ENCODE peak calls at places on chromosomes 4 and X, in four cellular contexts. One of them, this sample, is unnamed.

GRCh38 chr4:138910914-138911336 is 104.7 kb upstream of the NOCT start:
- DNase-seq in skeletal muscle cell: peak; percentile 47
- DNase-seq in ovary: no peak
- DNase-seq in head of caudate nucleus: peak; percentile 72
- DNase-seq in this sample: peak; percentile 23

GRCh38 chr4:187491959-187492358 is 503.6 kb upstream of the ZFP42 start:
- DNase-seq in skeletal muscle cell: no peak
- DNase-seq in ovary: no peak
- DNase-seq in head of caudate nucleus: no peak
- DNase-seq in this sample: no peak

GRCh38 chr4:150224896-150225591 is 146.8 kb downstream of the DCLK2 start:
- DNase-seq in skeletal muscle cell: peak; percentile 93
- DNase-seq in ovary: no peak
- DNase-seq in head of caudate nucleus: no peak
- DNase-seq in this sample: no peak

GRCh38 chr4:89753601-89754066 is 83.3 kb downstream of the SNCA start:
- DNase-seq in skeletal muscle cell: peak; percentile 97
- DNase-seq in ovary: no peak
- DNase-seq in head of caudate nucleus: no peak
- DNase-seq in this sample: no peak

GRCh38 chr4:15455290-15455689 is 14.4 kb upstream of the CC2D2A start:
- DNase-seq in skeletal muscle cell: peak; percentile 87
- DNase-seq in ovary: no peak
- DNase-seq in head of caudate nucleus: no peak
- DNase-seq in this sample: peak; percentile 58

GRCh38 chr4:24643774-24644520 is 59.6 kb upstream of the DHX15 start:
- DNase-seq in skeletal muscle cell: no peak
- DNase-seq in ovary: no peak
- DNase-seq in head of caudate nucleus: no peak
- DNase-seq in this sample: no peak

GRCh38 chr4:142961866-142962265 is 115.8 kb upstream of the INPP4B start:
- DNase-seq in skeletal muscle cell: no peak
- DNase-seq in ovary: peak; percentile 54
- DNase-seq in head of caudate nucleus: no peak
- DNase-seq in this sample: peak; percentile 33

GRCh38 chr4:40976343-40976742 is 226.6 kb downstream of the NSUN7 start:
- DNase-seq in skeletal muscle cell: peak; percentile 25
- DNase-seq in ovary: no peak
- DNase-seq in head of caudate nucleus: peak; percentile 36
- DNase-seq in this sample: peak; percentile 74

GRCh38 chr4:85741921-85742591 is 267.1 kb downstream of the ARHGAP24 start:
- DNase-seq in skeletal muscle cell: no peak
- DNase-seq in ovary: no peak
- DNase-seq in head of caudate nucleus: peak; percentile 83
- DNase-seq in this sample: no peak

GRCh38 chr4:15882675-15883086 is 55.9 kb downstream of the FGFBP1 start:
- DNase-seq in skeletal muscle cell: peak; percentile 41
- DNase-seq in ovary: peak; percentile 14
- DNase-seq in head of caudate nucleus: peak; percentile 20
- DNase-seq in this sample: peak; percentile 33

GRCh38 chr4:175927121-175927520 is 115.1 kb upstream of the GPM6A start:
- DNase-seq in skeletal muscle cell: no peak
- DNase-seq in ovary: no peak
- DNase-seq in head of caudate nucleus: no peak
- DNase-seq in this sample: no peak

GRCh38 chr4:109248322-109248895 is 54.0 kb downstream of the COL25A1 start:
- DNase-seq in skeletal muscle cell: peak; percentile 19
- DNase-seq in ovary: no peak
- DNase-seq in head of caudate nucleus: no peak
- DNase-seq in this sample: no peak

GRCh38 chr4:3644849-3645627 is 112.8 kb upstream of the LRPAP1 start:
- DNase-seq in skeletal muscle cell: peak; percentile 2
- DNase-seq in ovary: no peak
- DNase-seq in head of caudate nucleus: no peak
- DNase-seq in this sample: no peak

GRCh38 chrX:46325312-46325877 is 219.8 kb downstream of the ZNF674 start:
- DNase-seq in skeletal muscle cell: peak; percentile 40
- DNase-seq in ovary: no peak
- DNase-seq in head of caudate nucleus: no peak
- DNase-seq in this sample: no peak

GRCh38 chrX:154793084-154793483 is 12.2 kb downstream of the MPP1 start:
- DNase-seq in skeletal muscle cell: no peak
- DNase-seq in ovary: no peak
- DNase-seq in head of caudate nucleus: no peak
- DNase-seq in this sample: no peak

GRCh38 chr4:173195708-173196107 is 27.1 kb downstream of the GALNT7 start:
- DNase-seq in skeletal muscle cell: no peak
- DNase-seq in ovary: no peak
- DNase-seq in head of caudate nucleus: no peak
- DNase-seq in this sample: no peak

GRCh38 chr4:142563682-142564291 is 282.3 kb downstream of the INPP4B start:
- DNase-seq in skeletal muscle cell: peak; percentile 44
- DNase-seq in ovary: no peak
- DNase-seq in head of caudate nucleus: no peak
- DNase-seq in this sample: no peak

GRCh38 chrX:19776753-19777152 is 110.6 kb downstream of the SH3KBP1 start:
- DNase-seq in skeletal muscle cell: no peak
- DNase-seq in ovary: no peak
- DNase-seq in head of caudate nucleus: no peak
- DNase-seq in this sample: no peak

GRCh38 chrX:57528670-57529255 is 63.0 kb upstream of the ZXDB start:
- DNase-seq in skeletal muscle cell: no peak
- DNase-seq in ovary: no peak
- DNase-seq in head of caudate nucleus: no peak
- DNase-seq in this sample: no peak

GRCh38 chr4:56386091-56386490 is 1.2 kb downstream of the AASDH start:
- DNase-seq in skeletal muscle cell: no peak
- DNase-seq in ovary: no peak
- DNase-seq in head of caudate nucleus: no peak
- DNase-seq in this sample: no peak

GRCh38 chrX:142156567-142156966 is 48.5 kb downstream of the MAGEC2 start:
- DNase-seq in skeletal muscle cell: no peak
- DNase-seq in ovary: no peak
- DNase-seq in head of caudate nucleus: no peak
- DNase-seq in this sample: no peak

This sample was measured in tibial nerve.